ENCODE peak calls at places on chromosomes 6 and 20, in four cellular contexts. G, R, U and J are unnamed samples.

GRCh38 chr6:35522660-35523658 is 10.3 kb upstream of the TULP1 start:
- DNase-seq in R (peak), U (peak), G (peak), J (peak)

GRCh38 chr20:7926767-7927166 is 13.5 kb downstream of the HAO1 start:
- DNase-seq in G (peak), U (no peak), R (no peak), J (no peak)

GRCh38 chr6:3918474-3918873 is 69.3 kb downstream of the FAM50B start:
- DNase-seq in R (no peak), U (no peak), G (no peak), J (no peak)

GRCh38 chr20:52536841-52537400 is 345.3 kb upstream of the ZFP64 start:
- DNase-seq in G (no peak), R (no peak), U (no peak), J (no peak)

GRCh38 chr6:10487668-10488327 is 33.4 kb upstream of the GCNT2 start:
- DNase-seq in G (no peak), U (no peak), R (no peak), J (no peak)

GRCh38 chr6:136669299-136669699 is 119.1 kb upstream of the MAP7 start:
- DNase-seq in U (no peak), G (no peak), R (no peak), J (no peak)

GRCh38 chr20:3313681-3314080 is 74.7 kb upstream of the SLC4A11 start:
- DNase-seq in R (no peak), G (no peak), U (no peak), J (no peak)

GRCh38 chr6:157054531-157054979 is 268.8 kb downstream of the TMEM242 start:
- DNase-seq in G (no peak), U (no peak), R (no peak), J (no peak)

GRCh38 chr20:52577696-52578095 is 386.1 kb upstream of the ZFP64 start:
- DNase-seq in U (no peak), R (no peak), G (no peak), J (no peak)

GRCh38 chr6:16324184-16324583 is 85.8 kb downstream of the GMPR start:
- DNase-seq in R (no peak), U (no peak), G (no peak), J (no peak)

GRCh38 chr6:123515715-123516114 is 121.0 kb downstream of the TRDN start:
- DNase-seq in U (no peak), G (no peak), R (no peak), J (no peak)

GRCh38 chr6:12602951-12603710 is 113.4 kb upstream of the PHACTR1 start:
- DNase-seq in R (no peak), U (no peak), G (peak), J (peak)

GRCh38 chr20:23641936-23642751 is 4.4 kb upstream of the CST3 start:
- DNase-seq in G (no peak), R (peak), U (no peak), J (no peak)

GRCh38 chr6:104986625-104987024 is 29.7 kb downstream of the LIN28B start:
- DNase-seq in G (no peak), R (no peak), U (no peak), J (no peak)

GRCh38 chr20:44747166-44748004 is 1.7 kb downstream of the KCNK15 start:
- DNase-seq in G (peak), R (peak), U (peak), J (peak)

GRCh38 chr6:41519305-41519747 is 26.9 kb upstream of the FOXP4 start:
- DNase-seq in R (no peak), G (no peak), U (no peak), J (no peak)

GRCh38 chr6:106477790-106478189 is 117.3 kb downstream of the CRYBG1 start:
- DNase-seq in U (no peak), G (no peak), R (no peak), J (no peak)

GRCh38 chr20:64063389-64064144 is 569 bp downstream of the TCEA2 start:
- DNase-seq in R (no peak), G (no peak), U (no peak), J (no peak)

DNA sequence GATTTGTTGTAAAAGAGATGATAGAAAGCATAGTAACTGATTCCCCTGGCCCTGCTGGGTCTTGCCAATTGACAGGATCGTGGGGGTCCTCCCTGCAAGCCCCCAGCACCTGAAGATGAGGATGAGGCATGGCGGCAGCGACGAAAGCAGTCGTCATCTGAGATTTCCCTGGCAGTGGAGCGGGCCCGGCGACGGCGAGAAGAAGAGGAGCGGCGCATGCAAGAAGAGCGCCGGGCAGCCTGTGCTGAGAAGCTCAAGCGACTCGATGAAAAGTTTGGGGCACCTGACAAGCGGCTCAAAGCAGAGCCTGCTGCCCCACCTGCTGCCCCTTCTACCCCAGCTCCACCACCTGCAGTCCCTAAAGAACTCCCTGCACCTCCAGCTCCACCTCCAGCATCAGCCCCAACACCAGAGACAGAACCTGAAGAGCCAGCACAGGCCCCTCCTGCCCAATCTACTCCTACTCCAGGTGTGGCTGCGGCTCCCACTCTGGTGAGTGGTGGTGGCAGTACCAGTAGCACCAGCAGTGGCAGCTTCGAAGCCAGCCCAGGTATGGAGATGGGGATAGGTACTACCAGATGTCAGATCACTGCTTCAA is 7.3 kb downstream of the PRRC2A start:
- DNase-seq in G (no peak), R (no peak), U (no peak), J (no peak)
- TF ChIP-seq POLR2A in G (no peak), R (no peak), U (no peak), J (no peak)

GRCh38 chr20:17558941-17559304 is 11.0 kb upstream of the DSTN start:
- DNase-seq in R (no peak), U (no peak), G (no peak), J (no peak)

GRCh38 chr20:17559338-17559737 is 10.5 kb upstream of the DSTN start:
- DNase-seq in U (no peak), R (no peak), G (no peak), J (no peak)

GRCh38 chr20:17556842-17557674 is 12.8 kb upstream of the DSTN start:
- DNase-seq in R (peak), G (no peak), U (peak), J (peak)

GRCh38 chr20:17557675-17558006 is 12.2 kb upstream of the DSTN start:
- DNase-seq in G (peak), U (no peak), R (no peak), J (no peak)

GRCh38 chr20:17558154-17558940 is 11.5 kb upstream of the DSTN start:
- DNase-seq in R (no peak), U (peak), G (peak), J (no peak)
- TF ChIP-seq POLR2A in R (no peak), U (no peak), G (peak), J (no peak)

DNA sequence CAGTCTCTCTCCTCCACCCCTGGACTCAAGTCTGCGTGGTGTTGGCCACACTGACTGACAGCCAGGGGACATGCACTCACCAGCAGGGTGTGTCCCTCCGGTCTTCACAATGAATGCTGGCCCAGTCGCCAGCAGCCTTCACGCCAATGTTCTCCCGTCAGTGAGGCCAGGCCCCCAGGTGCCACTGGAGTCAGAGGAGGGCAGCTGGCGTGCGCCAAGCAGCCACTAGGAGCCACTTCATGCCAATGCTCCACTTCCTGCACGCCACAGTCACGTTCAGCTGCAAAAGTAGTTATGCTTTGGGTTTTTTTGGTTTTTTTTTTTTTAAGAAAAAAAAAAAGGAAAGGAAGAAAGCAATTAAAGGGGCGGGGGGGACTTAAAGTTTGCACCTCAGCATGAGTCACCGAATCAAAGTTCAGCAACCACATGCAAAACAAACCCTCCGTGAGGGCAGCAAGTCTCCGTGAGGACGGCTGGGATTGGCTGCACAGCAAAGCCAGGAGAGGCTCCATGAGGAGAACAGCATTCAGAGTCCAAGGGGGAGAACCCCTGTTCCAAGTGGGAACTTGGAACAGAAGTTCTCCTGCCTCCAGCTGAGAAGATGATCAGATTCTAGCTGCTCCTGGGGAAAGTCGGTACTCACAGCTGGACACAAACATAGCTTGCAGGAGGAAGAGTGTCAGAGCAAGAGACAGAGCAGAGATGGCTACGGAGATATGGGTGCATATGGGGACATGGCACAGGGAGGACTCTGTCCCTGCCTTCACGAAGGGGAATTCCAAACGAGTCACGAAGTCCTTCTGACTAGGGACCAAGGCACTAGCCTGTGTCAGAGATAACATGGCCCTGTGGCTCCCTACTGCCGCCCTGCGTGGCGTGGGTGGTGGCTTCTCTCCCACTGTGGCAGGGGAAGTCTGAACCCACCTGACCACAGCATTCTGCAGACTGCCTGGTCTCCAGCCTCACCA is at the start of gene ZC3H12D:
- DNase-seq in G (peak), U (peak), R (peak), J (no peak)
- TF ChIP-seq POLR2A in G (no peak), U (no peak), R (no peak), J (no peak)

GRCh38 chr20:31717478-31717946 is 5.2 kb downstream of the BCL2L1 start:
- DNase-seq in R (no peak), G (no peak), U (no peak), J (no peak)

GRCh38 chr20:31719644-31720485 is 2.8 kb downstream of the BCL2L1 start:
- DNase-seq in G (no peak), U (no peak), R (no peak), J (peak)

GRCh38 chr20:31716818-31717477 is 5.7 kb downstream of the BCL2L1 start:
- DNase-seq in G (no peak), R (no peak), U (no peak), J (no peak)

GRCh38 chr20:31720486-31721407 is 1.9 kb downstream of the BCL2L1 start:
- DNase-seq in R (no peak), U (no peak), G (no peak), J (no peak)

DNA sequence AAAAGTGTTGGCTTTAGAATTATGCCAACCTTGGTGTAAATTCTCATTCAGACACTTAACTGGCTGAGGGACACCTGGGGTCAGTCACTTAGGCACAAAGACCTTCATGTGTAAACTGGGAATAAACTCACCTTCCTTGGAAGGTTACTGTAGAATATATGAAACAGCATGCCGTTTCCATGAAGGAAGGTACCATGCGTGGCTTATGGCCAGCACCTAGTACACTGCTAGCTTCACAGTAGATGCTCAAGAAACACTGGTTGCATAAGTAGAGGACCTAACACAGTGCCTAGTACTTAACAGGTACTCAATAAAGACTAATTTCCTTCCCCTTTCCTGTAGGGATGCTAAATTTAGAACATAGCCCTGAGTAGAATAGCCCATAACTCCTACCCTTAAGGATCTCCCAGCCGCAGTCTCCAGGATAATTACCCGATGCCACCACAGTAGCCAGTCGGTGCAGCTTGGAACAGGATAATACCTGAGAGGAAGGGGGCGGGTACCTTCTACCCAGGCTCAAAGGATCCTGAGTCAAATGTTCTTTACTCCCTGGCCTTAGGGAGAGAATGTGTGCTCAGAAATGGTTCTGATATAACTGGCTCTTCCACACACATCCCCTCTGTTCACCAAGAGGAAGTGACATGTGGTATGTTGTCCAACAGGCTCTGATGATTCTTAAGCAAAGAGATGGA is 3.6 kb downstream of the BCL2L1 start:
- DNase-seq in U (no peak), R (no peak), G (no peak), J (peak)
- TF ChIP-seq POLR2A in U (no peak), R (no peak), G (no peak), J (peak)